ENCODE peak calls at places on chromosomes 4 and X, in eight cellular contexts. One of them, this sample, is unnamed.

GRCh38 chr4:83328486-83328885 is 6.2 kb downstream of the HPSE start:
- DNase-seq in tibial artery: no peak
- DNase-seq in astrocyte of the spinal cord: no peak
- DNase-seq in AG09309: no peak
- DNase-seq in Panc1: no peak
- DNase-seq in fibroblast of villous mesenchyme: no peak
- DNase-seq in GM23338: peak
- DNase-seq in kidney: no peak
- DNase-seq in this sample: no peak

GRCh38 chrX:460823-461640 is 74.3 kb upstream of the PPP2R3B start:
- DNase-seq in fibroblast of villous mesenchyme: no peak
- DNase-seq in AG09309: no peak
- DNase-seq in astrocyte of the spinal cord: no peak
- DNase-seq in Panc1: no peak
- DNase-seq in kidney: peak
- DNase-seq in tibial artery: no peak
- DNase-seq in GM23338: no peak
- DNase-seq in this sample: no peak

GRCh38 chr4:7828011-7828720 is 111.5 kb downstream of the AFAP1 start:
- DNase-seq in AG09309: peak
- DNase-seq in Panc1: no peak
- DNase-seq in kidney: no peak
- DNase-seq in astrocyte of the spinal cord: peak
- DNase-seq in tibial artery: peak
- DNase-seq in fibroblast of villous mesenchyme: peak
- DNase-seq in GM23338: peak
- DNase-seq in this sample: peak

GRCh38 chr4:58760737-58761136 is 1650.6 kb upstream of the IGFBP7 start:
- DNase-seq in Panc1: no peak
- DNase-seq in tibial artery: no peak
- DNase-seq in GM23338: no peak
- DNase-seq in fibroblast of villous mesenchyme: no peak
- DNase-seq in astrocyte of the spinal cord: no peak
- DNase-seq in AG09309: no peak
- DNase-seq in kidney: no peak
- DNase-seq in this sample: no peak

GRCh38 chrX:151754042-151754419 is 19.5 kb downstream of the CNGA2 start:
- DNase-seq in GM23338: no peak
- DNase-seq in Panc1: no peak
- DNase-seq in astrocyte of the spinal cord: peak
- DNase-seq in AG09309: peak
- DNase-seq in fibroblast of villous mesenchyme: peak
- DNase-seq in tibial artery: no peak
- DNase-seq in kidney: no peak
- DNase-seq in this sample: peak

GRCh38 chr4:159504634-159505033 is 401.8 kb downstream of the RAPGEF2 start:
- DNase-seq in GM23338: no peak
- DNase-seq in AG09309: no peak
- DNase-seq in Panc1: no peak
- DNase-seq in tibial artery: no peak
- DNase-seq in kidney: no peak
- DNase-seq in astrocyte of the spinal cord: peak
- DNase-seq in fibroblast of villous mesenchyme: no peak
- DNase-seq in this sample: no peak

GRCh38 chrX:2652106-2652505 is 39.0 kb upstream of the CD99 start:
- DNase-seq in tibial artery: no peak
- DNase-seq in kidney: no peak
- DNase-seq in GM23338: peak
- DNase-seq in AG09309: no peak
- DNase-seq in fibroblast of villous mesenchyme: no peak
- DNase-seq in astrocyte of the spinal cord: no peak
- DNase-seq in Panc1: no peak
- DNase-seq in this sample: no peak

GRCh38 chr4:40066651-40067050 is 10.0 kb downstream of the N4BP2 start:
- DNase-seq in AG09309: no peak
- DNase-seq in GM23338: no peak
- DNase-seq in astrocyte of the spinal cord: no peak
- DNase-seq in tibial artery: no peak
- DNase-seq in kidney: no peak
- DNase-seq in Panc1: no peak
- DNase-seq in fibroblast of villous mesenchyme: no peak
- DNase-seq in this sample: no peak

GRCh38 chrX:153723351-153724251 is 586 bp downstream of the BCAP31 start:
- DNase-seq in kidney: peak
- DNase-seq in AG09309: no peak
- DNase-seq in astrocyte of the spinal cord: peak
- DNase-seq in GM23338: peak
- DNase-seq in fibroblast of villous mesenchyme: peak
- DNase-seq in Panc1: no peak
- DNase-seq in tibial artery: no peak
- DNase-seq in this sample: no peak

GRCh38 chrX:81259714-81260395 is 58.0 kb downstream of the SH3BGRL start:
- DNase-seq in GM23338: no peak
- DNase-seq in Panc1: no peak
- DNase-seq in tibial artery: no peak
- DNase-seq in fibroblast of villous mesenchyme: peak
- DNase-seq in kidney: no peak
- DNase-seq in astrocyte of the spinal cord: peak
- DNase-seq in AG09309: no peak
- DNase-seq in this sample: no peak

GRCh38 chrX:57251965-57252364 is 34.5 kb upstream of the FAAH2 start:
- DNase-seq in fibroblast of villous mesenchyme: no peak
- DNase-seq in astrocyte of the spinal cord: no peak
- DNase-seq in kidney: no peak
- DNase-seq in AG09309: no peak
- DNase-seq in tibial artery: no peak
- DNase-seq in GM23338: no peak
- DNase-seq in Panc1: no peak
- DNase-seq in this sample: no peak

GRCh38 chr4:80568891-80569290 is 233.4 kb downstream of the CFAP299 start:
- DNase-seq in astrocyte of the spinal cord: no peak
- DNase-seq in kidney: no peak
- DNase-seq in AG09309: no peak
- DNase-seq in Panc1: no peak
- DNase-seq in tibial artery: no peak
- DNase-seq in GM23338: no peak
- DNase-seq in fibroblast of villous mesenchyme: no peak
- DNase-seq in this sample: no peak

GRCh38 chr4:139903845-139904244 is 238.2 kb downstream of the MGST2 start:
- DNase-seq in Panc1: no peak
- DNase-seq in astrocyte of the spinal cord: no peak
- DNase-seq in tibial artery: no peak
- DNase-seq in GM23338: no peak
- DNase-seq in fibroblast of villous mesenchyme: no peak
- DNase-seq in kidney: no peak
- DNase-seq in AG09309: no peak
- DNase-seq in this sample: no peak

GRCh38 chrX:1581132-1581531 is 10.3 kb upstream of the AKAP17A start:
- DNase-seq in fibroblast of villous mesenchyme: peak
- DNase-seq in astrocyte of the spinal cord: peak
- DNase-seq in kidney: no peak
- DNase-seq in Panc1: peak
- DNase-seq in GM23338: peak
- DNase-seq in AG09309: no peak
- DNase-seq in tibial artery: no peak
- DNase-seq in this sample: no peak

GRCh38 chr4:129428454-129428853 is 332.5 kb downstream of the C4orf33 start:
- DNase-seq in astrocyte of the spinal cord: no peak
- DNase-seq in GM23338: no peak
- DNase-seq in Panc1: no peak
- DNase-seq in fibroblast of villous mesenchyme: no peak
- DNase-seq in kidney: no peak
- DNase-seq in tibial artery: no peak
- DNase-seq in AG09309: no peak
- DNase-seq in this sample: no peak

GRCh38 chr4:107854326-107855030 is 29.7 kb downstream of the SGMS2 start:
- DNase-seq in tibial artery: no peak
- DNase-seq in fibroblast of villous mesenchyme: peak
- DNase-seq in AG09309: peak
- DNase-seq in Panc1: no peak
- DNase-seq in kidney: no peak
- DNase-seq in astrocyte of the spinal cord: peak
- DNase-seq in GM23338: no peak
- DNase-seq in this sample: no peak
- H3K4me3 ChIP-seq in tibial artery: peak
- H3K4me3 ChIP-seq in fibroblast of villous mesenchyme: peak
- H3K4me3 ChIP-seq in AG09309: peak
- H3K4me3 ChIP-seq in Panc1: no peak
- H3K4me3 ChIP-seq in kidney: no peak
- H3K4me3 ChIP-seq in astrocyte of the spinal cord: no peak
- H3K4me3 ChIP-seq in GM23338: no peak
- H3K4me3 ChIP-seq in this sample: no peak

DNA sequence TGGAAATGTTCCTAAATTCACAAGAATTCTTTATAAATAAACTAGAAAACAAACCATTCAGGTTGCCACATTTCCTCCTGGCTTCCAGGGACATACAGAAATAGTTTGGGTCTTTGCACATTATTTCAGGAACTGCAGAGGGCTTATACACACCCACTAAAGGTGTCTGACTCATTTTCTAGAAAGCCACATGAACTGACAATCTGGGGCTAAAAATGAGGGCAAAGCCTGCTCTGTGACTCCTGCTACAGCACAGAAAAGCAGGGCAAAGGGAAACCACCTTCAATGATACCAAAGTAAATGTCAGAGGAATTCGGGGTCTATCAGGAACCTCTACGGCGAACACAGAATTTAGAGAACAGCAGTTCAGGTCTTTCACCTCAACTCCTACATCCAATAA is 112.2 kb upstream of the MAP3K15 start:
- DNase-seq in tibial artery: no peak
- DNase-seq in kidney: no peak
- DNase-seq in astrocyte of the spinal cord: no peak
- DNase-seq in fibroblast of villous mesenchyme: no peak
- DNase-seq in AG09309: no peak
- DNase-seq in GM23338: no peak
- DNase-seq in Panc1: no peak
- DNase-seq in this sample: no peak
- H3K4me3 ChIP-seq in tibial artery: no peak
- H3K4me3 ChIP-seq in kidney: no peak
- H3K4me3 ChIP-seq in astrocyte of the spinal cord: no peak
- H3K4me3 ChIP-seq in fibroblast of villous mesenchyme: no peak
- H3K4me3 ChIP-seq in AG09309: no peak
- H3K4me3 ChIP-seq in GM23338: no peak
- H3K4me3 ChIP-seq in Panc1: no peak
- H3K4me3 ChIP-seq in this sample: no peak

GRCh38 chrX:8721536-8721935 is 10.4 kb downstream of the ANOS1 start:
- DNase-seq in tibial artery: no peak
- DNase-seq in AG09309: no peak
- DNase-seq in GM23338: peak
- DNase-seq in kidney: no peak
- DNase-seq in fibroblast of villous mesenchyme: no peak
- DNase-seq in Panc1: no peak
- DNase-seq in astrocyte of the spinal cord: no peak
- DNase-seq in this sample: no peak
- H3K4me3 ChIP-seq in tibial artery: no peak
- H3K4me3 ChIP-seq in AG09309: no peak
- H3K4me3 ChIP-seq in GM23338: peak
- H3K4me3 ChIP-seq in kidney: no peak
- H3K4me3 ChIP-seq in fibroblast of villous mesenchyme: no peak
- H3K4me3 ChIP-seq in Panc1: no peak
- H3K4me3 ChIP-seq in astrocyte of the spinal cord: no peak
- H3K4me3 ChIP-seq in this sample: no peak

GRCh38 chrX:19743386-19743785 is 144.0 kb downstream of the SH3KBP1 start:
- DNase-seq in fibroblast of villous mesenchyme: no peak
- DNase-seq in tibial artery: no peak
- DNase-seq in Panc1: no peak
- DNase-seq in astrocyte of the spinal cord: no peak
- DNase-seq in kidney: no peak
- DNase-seq in AG09309: no peak
- DNase-seq in GM23338: no peak
- DNase-seq in this sample: no peak
- H3K4me3 ChIP-seq in fibroblast of villous mesenchyme: no peak
- H3K4me3 ChIP-seq in tibial artery: no peak
- H3K4me3 ChIP-seq in Panc1: no peak
- H3K4me3 ChIP-seq in astrocyte of the spinal cord: no peak
- H3K4me3 ChIP-seq in kidney: no peak
- H3K4me3 ChIP-seq in AG09309: no peak
- H3K4me3 ChIP-seq in GM23338: no peak
- H3K4me3 ChIP-seq in this sample: no peak

GRCh38 chr4:142356797-142357196 is 489.3 kb downstream of the INPP4B start:
- DNase-seq in GM23338: no peak
- DNase-seq in tibial artery: no peak
- DNase-seq in Panc1: no peak
- DNase-seq in astrocyte of the spinal cord: no peak
- DNase-seq in kidney: no peak
- DNase-seq in fibroblast of villous mesenchyme: no peak
- DNase-seq in AG09309: no peak
- DNase-seq in this sample: no peak

GRCh38 chr4:142356118-142356759 is 489.9 kb downstream of the INPP4B start:
- DNase-seq in kidney: no peak
- DNase-seq in fibroblast of villous mesenchyme: no peak
- DNase-seq in tibial artery: no peak
- DNase-seq in astrocyte of the spinal cord: no peak
- DNase-seq in GM23338: no peak
- DNase-seq in Panc1: no peak
- DNase-seq in AG09309: no peak
- DNase-seq in this sample: no peak

GRCh38 chr4:142360657-142361056 is 485.4 kb downstream of the INPP4B start:
- DNase-seq in AG09309: no peak
- DNase-seq in Panc1: no peak
- DNase-seq in fibroblast of villous mesenchyme: no peak
- DNase-seq in tibial artery: no peak
- DNase-seq in GM23338: no peak
- DNase-seq in astrocyte of the spinal cord: no peak
- DNase-seq in kidney: no peak
- DNase-seq in this sample: no peak

GRCh38 chr4:142355417-142355930 is 490.6 kb downstream of the INPP4B start:
- DNase-seq in astrocyte of the spinal cord: no peak
- DNase-seq in fibroblast of villous mesenchyme: no peak
- DNase-seq in AG09309: no peak
- DNase-seq in tibial artery: no peak
- DNase-seq in kidney: no peak
- DNase-seq in GM23338: no peak
- DNase-seq in Panc1: no peak
- DNase-seq in this sample: no peak

GRCh38 chr4:142358656-142359055 is 487.4 kb downstream of the INPP4B start:
- DNase-seq in fibroblast of villous mesenchyme: no peak
- DNase-seq in GM23338: peak
- DNase-seq in AG09309: no peak
- DNase-seq in Panc1: no peak
- DNase-seq in astrocyte of the spinal cord: no peak
- DNase-seq in tibial artery: no peak
- DNase-seq in kidney: no peak
- DNase-seq in this sample: no peak
- H3K4me3 ChIP-seq in fibroblast of villous mesenchyme: no peak
- H3K4me3 ChIP-seq in GM23338: no peak
- H3K4me3 ChIP-seq in AG09309: no peak
- H3K4me3 ChIP-seq in Panc1: no peak
- H3K4me3 ChIP-seq in astrocyte of the spinal cord: no peak
- H3K4me3 ChIP-seq in tibial artery: no peak
- H3K4me3 ChIP-seq in kidney: no peak
- H3K4me3 ChIP-seq in this sample: no peak